ENCODE peak calls at places on chromosomes 12 and 14, in eight cellular contexts. S is heart right ventricle, L is IMR-90, Z is lower lobe of right lung, J is GM13976, G is GM10248, D is A549, O is mucosa of descending colon. R is an unnamed sample.

GRCh38 chr12:62123721-62124203 is 136.4 kb upstream of the USP15 start:
- DNase-seq in S (no peak), L (peak), Z (no peak), J (peak), G (peak), D (peak), O (no peak), R (no peak)

GRCh38 chr12:49821375-49822287 is 6.6 kb downstream of the NCKAP5L start:
- DNase-seq in S (no peak), L (no peak), Z (no peak), J (no peak), G (no peak), D (no peak), O (no peak), R (no peak)

GRCh38 chr12:132634411-132634990 is 15.9 kb downstream of the P2RX2 start:
- DNase-seq in S (no peak), L (no peak), Z (no peak), J (no peak), G (no peak), D (no peak), O (no peak), R (no peak)

GRCh38 chr12:66829660-66830325 is 150.9 kb upstream of the GRIP1 start:
- DNase-seq in S (no peak), L (no peak), Z (no peak), J (no peak), G (no peak), D (no peak), O (no peak), R (no peak)

GRCh38 chr14:63899953-63900352 is 47.1 kb downstream of the SYNE2 start:
- DNase-seq in S (no peak), L (no peak), Z (no peak), J (no peak), G (no peak), D (no peak), O (no peak), R (no peak)

GRCh38 chr12:132761032-132761910 is at the start of gene ANKLE2:
- DNase-seq in S (peak), L (peak), Z (peak), J (peak), G (peak), D (peak), O (peak), R (peak)

GRCh38 chr12:62813031-62813829 is 121.7 kb downstream of the PPM1H start:
- DNase-seq in S (peak), L (peak), Z (peak), J (peak), G (peak), D (peak), O (no peak), R (no peak)

GRCh38 chr12:110661337-110661972 is 27.5 kb downstream of the HVCN1 start:
- DNase-seq in S (no peak), L (no peak), Z (peak), J (peak), G (peak), D (no peak), O (peak), R (no peak)

GRCh38 chr14:37436519-37436918 is 158.5 kb downstream of the FOXA1 start:
- DNase-seq in S (no peak), L (no peak), Z (no peak), J (no peak), G (no peak), D (no peak), O (no peak), R (no peak)

GRCh38 chr12:116299548-116300150 is 22.2 kb upstream of the MED13L start:
- DNase-seq in S (no peak), L (peak), Z (no peak), J (no peak), G (no peak), D (no peak), O (no peak), R (no peak)

GRCh38 chr12:40002178-40003169 is 103.4 kb downstream of the SLC2A13 start:
- DNase-seq in S (no peak), L (no peak), Z (no peak), J (no peak), G (no peak), D (peak), O (no peak), R (no peak)

GRCh38 chr12:21894792-21895392 is 46.3 kb downstream of the ABCC9 start:
- DNase-seq in S (no peak), L (peak), Z (no peak), J (no peak), G (no peak), D (no peak), O (no peak), R (no peak)

GRCh38 chr12:122865268-122866231 is 30.3 kb downstream of the HIP1R start:
- DNase-seq in S (peak), L (no peak), Z (peak), J (no peak), G (no peak), D (peak), O (peak), R (no peak)

GRCh38 chr14:99522934-99523660 is 41.9 kb downstream of the CCNK start:
- DNase-seq in S (no peak), L (peak), Z (peak), J (no peak), G (no peak), D (no peak), O (peak), R (no peak)

GRCh38 chr14:70585221-70585620 is 15.2 kb downstream of the MED6 start:
- DNase-seq in S (no peak), L (peak), Z (no peak), J (peak), G (no peak), D (no peak), O (no peak), R (no peak)
- TF ChIP-seq CTCF in S (no peak), L (peak), Z (no peak), J (peak), G (peak), D (no peak), O (no peak), R (peak)

DNA sequence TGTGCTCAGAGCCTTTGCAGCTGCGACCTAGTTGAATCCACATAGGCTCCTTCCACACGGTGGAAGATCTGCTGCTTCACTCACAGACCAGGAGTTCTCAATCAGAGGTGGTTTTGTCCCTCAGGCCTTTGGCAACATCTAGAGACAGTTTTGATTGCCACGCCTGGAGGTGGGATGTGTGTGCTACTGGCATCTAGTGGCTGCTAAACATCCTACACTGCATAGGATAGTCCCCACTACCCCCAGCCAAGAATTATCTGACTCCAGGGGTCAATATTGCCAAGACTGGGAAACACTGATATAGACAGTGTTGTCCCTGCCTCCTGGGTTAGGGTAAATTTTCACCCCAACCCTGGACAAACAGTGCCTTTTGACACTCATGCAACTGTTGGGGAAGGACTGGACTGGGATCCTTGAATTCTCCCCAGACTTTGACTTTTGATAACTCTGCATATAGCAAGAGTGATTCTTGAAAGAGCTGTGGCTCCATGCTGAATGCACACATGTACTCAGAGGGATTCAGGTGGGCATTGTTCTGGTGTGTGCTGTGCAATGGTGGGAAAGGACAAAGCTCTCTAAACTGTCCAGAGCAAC is 39.8 kb downstream of the BAZ2A start:
- DNase-seq in S (no peak), L (peak), Z (no peak), J (no peak), G (peak), D (no peak), O (no peak), R (no peak)
- TF ChIP-seq CTCF in S (peak), L (peak), Z (peak), J (peak), G (peak), D (peak), O (no peak), R (peak)

GRCh38 chr12:25594376-25594775 is 41.3 kb upstream of the LMNTD1 start:
- DNase-seq in S (no peak), L (no peak), Z (no peak), J (no peak), G (no peak), D (no peak), O (no peak), R (no peak)

GRCh38 chr12:25590021-25590721 is 37.1 kb upstream of the LMNTD1 start:
- DNase-seq in S (no peak), L (no peak), Z (no peak), J (no peak), G (no peak), D (no peak), O (no peak), R (no peak)

GRCh38 chr12:25587346-25587745 is 34.3 kb upstream of the LMNTD1 start:
- DNase-seq in S (no peak), L (no peak), Z (no peak), J (no peak), G (no peak), D (no peak), O (no peak), R (no peak)

GRCh38 chr12:25592725-25593495 is 39.8 kb upstream of the LMNTD1 start:
- DNase-seq in S (no peak), L (no peak), Z (no peak), J (no peak), G (no peak), D (no peak), O (no peak), R (no peak)

GRCh38 chr12:25591132-25591531 is 38.0 kb upstream of the LMNTD1 start:
- DNase-seq in S (no peak), L (no peak), Z (no peak), J (no peak), G (no peak), D (no peak), O (no peak), R (no peak)
- TF ChIP-seq CTCF in S (no peak), L (no peak), Z (no peak), J (no peak), G (no peak), D (no peak), O (no peak), R (peak)

GRCh38 chr12:5888816-5889315 is 56.2 kb downstream of the ANO2 start:
- DNase-seq in S (no peak), L (no peak), Z (no peak), J (no peak), G (no peak), D (no peak), O (no peak), R (no peak)

GRCh38 chr12:5884846-5885245 is 60.2 kb downstream of the ANO2 start:
- DNase-seq in S (no peak), L (no peak), Z (no peak), J (no peak), G (no peak), D (no peak), O (no peak), R (no peak)

GRCh38 chr12:5887758-5888157 is 57.3 kb downstream of the ANO2 start:
- DNase-seq in S (no peak), L (no peak), Z (no peak), J (no peak), G (no peak), D (no peak), O (no peak), R (no peak)

GRCh38 chr12:5884285-5884684 is 60.8 kb downstream of the ANO2 start:
- DNase-seq in S (no peak), L (no peak), Z (no peak), J (no peak), G (no peak), D (no peak), O (no peak), R (no peak)

GRCh38 chr12:5889381-5890047 is 55.5 kb downstream of the ANO2 start:
- DNase-seq in S (no peak), L (no peak), Z (no peak), J (no peak), G (no peak), D (no peak), O (no peak), R (no peak)
- TF ChIP-seq CTCF in S (no peak), L (no peak), Z (no peak), J (no peak), G (no peak), D (no peak), O (no peak), R (no peak)

GRCh38 chr14:31166271-31166561 is 41.4 kb downstream of the HECTD1 start:
- DNase-seq in S (no peak), L (no peak), Z (no peak), J (no peak), G (no peak), D (no peak), O (no peak), R (no peak)
- TF ChIP-seq CTCF in S (no peak), L (no peak), Z (no peak), J (no peak), G (no peak), D (no peak), O (no peak), R (no peak)

GRCh38 chr12:52435659-52435999 is 1.5 kb upstream of the KRT75 start:
- DNase-seq in S (no peak), L (no peak), Z (no peak), J (no peak), G (no peak), D (no peak), O (no peak), R (no peak)

GRCh38 chr12:52436000-52436827 is 2.0 kb upstream of the KRT75 start:
- DNase-seq in S (no peak), L (peak), Z (no peak), J (no peak), G (no peak), D (no peak), O (no peak), R (no peak)

GRCh38 chr12:52438305-52439301 is 4.4 kb upstream of the KRT75 start:
- DNase-seq in S (no peak), L (no peak), Z (no peak), J (no peak), G (no peak), D (no peak), O (no peak), R (no peak)

GRCh38 chr12:52436828-52437474 is 2.8 kb upstream of the KRT75 start:
- DNase-seq in S (no peak), L (no peak), Z (no peak), J (no peak), G (no peak), D (no peak), O (no peak), R (no peak)

DNA sequence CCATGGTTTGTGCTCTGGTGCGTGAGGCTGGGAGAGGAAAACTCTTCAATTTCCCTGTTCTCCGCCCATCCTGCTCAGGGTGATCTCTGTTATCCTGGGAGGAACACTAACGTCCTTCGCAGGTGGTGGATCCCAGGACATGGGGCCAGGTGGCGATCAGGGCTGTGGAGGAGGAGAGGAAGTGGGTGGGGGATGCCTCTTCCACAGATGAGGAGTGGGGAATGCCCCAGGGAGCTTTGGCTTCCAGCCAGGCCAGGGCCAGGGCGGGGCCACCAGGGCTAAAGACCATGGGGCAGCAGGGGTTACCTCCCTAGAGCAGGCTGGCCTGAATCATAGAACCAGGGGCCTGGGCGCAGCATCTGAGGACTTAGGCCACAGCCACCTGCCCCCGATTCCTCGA is 3.3 kb upstream of the KRT75 start:
- DNase-seq in S (no peak), L (no peak), Z (no peak), J (no peak), G (no peak), D (no peak), O (no peak), R (no peak)
- TF ChIP-seq CTCF in S (no peak), L (no peak), Z (no peak), J (no peak), G (no peak), D (no peak), O (no peak), R (no peak)